ENCODE peak calls at places on chromosomes 6 and 20, in six cellular contexts. One of them, this sample, is unnamed.

GRCh38 chr6:142416179-142416578 is 114.4 kb downstream of the ADGRG6 start:
- DNase-seq in HCT116: no peak
- DNase-seq in NB4: no peak
- DNase-seq in hepatocyte: peak
- DNase-seq in brain microvascular endothelial cell: peak
- DNase-seq in PC-9: no peak
- DNase-seq in this sample: peak

GRCh38 chr6:87274660-87275273 is 47.6 kb upstream of the SMIM8 start:
- DNase-seq in HCT116: no peak
- DNase-seq in NB4: peak
- DNase-seq in hepatocyte: peak
- DNase-seq in brain microvascular endothelial cell: peak
- DNase-seq in PC-9: no peak
- DNase-seq in this sample: peak

GRCh38 chr20:17652411-17652810 is 29.6 kb downstream of the RRBP1 start:
- DNase-seq in HCT116: no peak
- DNase-seq in NB4: no peak
- DNase-seq in hepatocyte: no peak
- DNase-seq in brain microvascular endothelial cell: no peak
- DNase-seq in PC-9: no peak
- DNase-seq in this sample: no peak

GRCh38 chr6:20724443-20724842 is 190.2 kb downstream of the CDKAL1 start:
- DNase-seq in HCT116: no peak
- DNase-seq in NB4: no peak
- DNase-seq in hepatocyte: no peak
- DNase-seq in brain microvascular endothelial cell: no peak
- DNase-seq in PC-9: no peak
- DNase-seq in this sample: no peak

GRCh38 chr6:109073344-109074235 is 21.1 kb downstream of the SESN1 start:
- DNase-seq in HCT116: peak
- DNase-seq in NB4: peak
- DNase-seq in hepatocyte: peak
- DNase-seq in brain microvascular endothelial cell: peak
- DNase-seq in PC-9: peak
- DNase-seq in this sample: peak

GRCh38 chr6:163417595-163417994 is 3.1 kb downstream of the QKI start:
- DNase-seq in HCT116: no peak
- DNase-seq in NB4: peak
- DNase-seq in hepatocyte: no peak
- DNase-seq in brain microvascular endothelial cell: no peak
- DNase-seq in PC-9: no peak
- DNase-seq in this sample: no peak

GRCh38 chr6:14880052-14880451 is 365.8 kb upstream of the JARID2 start:
- DNase-seq in HCT116: no peak
- DNase-seq in NB4: no peak
- DNase-seq in hepatocyte: no peak
- DNase-seq in brain microvascular endothelial cell: no peak
- DNase-seq in PC-9: no peak
- DNase-seq in this sample: no peak

GRCh38 chr6:53032853-53033252 is 32.4 kb upstream of the FBXO9 start:
- DNase-seq in HCT116: no peak
- DNase-seq in NB4: no peak
- DNase-seq in hepatocyte: no peak
- DNase-seq in brain microvascular endothelial cell: no peak
- DNase-seq in PC-9: no peak
- DNase-seq in this sample: peak

GRCh38 chr6:20791932-20792331 is 257.7 kb downstream of the CDKAL1 start:
- DNase-seq in HCT116: no peak
- DNase-seq in NB4: no peak
- DNase-seq in hepatocyte: no peak
- DNase-seq in brain microvascular endothelial cell: no peak
- DNase-seq in PC-9: no peak
- DNase-seq in this sample: no peak

GRCh38 chr6:138864343-138864890 is 68.5 kb downstream of the ECT2L start:
- DNase-seq in HCT116: no peak
- DNase-seq in NB4: no peak
- DNase-seq in hepatocyte: no peak
- DNase-seq in brain microvascular endothelial cell: peak
- DNase-seq in PC-9: no peak
- DNase-seq in this sample: no peak

GRCh38 chr6:47200536-47201334 is 109.0 kb downstream of the TNFRSF21 start:
- DNase-seq in HCT116: no peak
- DNase-seq in NB4: no peak
- DNase-seq in hepatocyte: no peak
- DNase-seq in brain microvascular endothelial cell: no peak
- DNase-seq in PC-9: no peak
- DNase-seq in this sample: no peak

GRCh38 chr6:159716247-159717086 is 10.8 kb upstream of the WTAP start:
- DNase-seq in HCT116: no peak
- DNase-seq in NB4: peak
- DNase-seq in hepatocyte: peak
- DNase-seq in brain microvascular endothelial cell: peak
- DNase-seq in PC-9: peak
- DNase-seq in this sample: peak

DNA sequence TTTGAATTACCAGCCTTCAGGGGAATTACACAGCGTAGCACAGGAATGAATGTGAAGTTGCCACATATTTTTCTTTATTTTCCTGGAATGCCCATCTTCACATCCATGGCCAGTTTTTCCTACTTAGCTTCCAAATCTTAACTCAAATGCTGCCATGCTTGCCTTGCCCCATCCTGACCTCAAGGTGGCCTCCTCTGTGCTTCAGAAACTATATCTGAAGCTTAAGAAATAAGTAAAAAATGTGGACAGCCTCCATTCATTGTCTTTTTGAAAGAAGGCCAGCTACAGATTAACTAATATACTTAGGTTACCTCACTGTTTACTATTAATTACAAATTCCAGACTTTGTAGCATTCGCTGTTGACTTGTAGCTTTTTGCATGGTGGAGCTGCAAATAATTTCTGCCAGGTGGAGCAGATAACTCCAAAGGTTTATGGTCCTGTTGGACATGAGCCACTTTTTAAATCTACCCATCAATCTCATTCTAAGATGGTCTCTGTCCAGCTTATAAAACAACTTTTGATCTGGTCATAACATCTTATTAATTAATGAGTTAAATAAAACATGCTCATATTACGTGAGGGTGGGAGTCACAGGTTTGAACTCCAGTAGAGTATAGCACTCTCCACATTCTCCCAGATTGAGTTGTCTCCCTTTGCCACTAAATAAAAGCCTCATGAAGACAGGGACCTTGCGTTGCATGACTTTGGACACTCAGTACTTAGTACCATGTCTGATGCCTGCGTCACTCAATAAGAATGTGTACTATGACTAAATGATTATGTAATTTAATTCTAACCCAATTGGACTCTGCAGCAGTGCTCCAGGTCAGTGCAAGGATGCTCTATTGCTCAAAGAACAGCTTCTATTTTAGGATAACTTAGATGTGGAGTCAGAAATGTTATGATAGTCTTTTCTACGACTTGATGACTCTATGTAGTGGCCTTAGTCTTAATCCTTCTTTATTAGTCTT is 678.6 kb upstream of the CITED2 start:
- DNase-seq in HCT116: no peak
- DNase-seq in NB4: peak
- DNase-seq in hepatocyte: peak
- DNase-seq in brain microvascular endothelial cell: peak
- DNase-seq in PC-9: no peak
- DNase-seq in this sample: peak
- TF ChIP-seq CTCF in HCT116: peak
- TF ChIP-seq CTCF in NB4: peak
- TF ChIP-seq CTCF in hepatocyte: peak
- TF ChIP-seq CTCF in brain microvascular endothelial cell: peak
- TF ChIP-seq CTCF in PC-9: peak
- TF ChIP-seq CTCF in this sample: peak

DNA sequence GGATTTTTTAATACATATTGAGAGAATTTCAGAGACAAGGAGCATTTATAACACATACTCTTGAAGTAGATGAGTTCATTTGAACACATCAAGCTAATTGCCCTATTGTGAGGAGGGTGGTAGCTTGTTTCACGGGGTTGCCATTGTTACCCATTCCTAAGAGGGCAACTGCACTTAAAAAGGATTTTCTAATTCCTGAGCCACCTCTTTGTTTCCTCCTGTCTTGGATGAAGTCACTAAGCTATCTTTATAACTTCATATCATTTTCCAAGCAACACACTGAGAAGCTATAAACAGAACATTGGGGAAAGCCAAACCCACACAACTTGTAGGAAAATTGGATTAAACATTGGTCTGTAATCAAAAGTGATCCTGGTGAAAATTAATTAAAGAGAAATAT is 150.0 kb upstream of the PLN start:
- DNase-seq in HCT116: no peak
- DNase-seq in NB4: no peak
- DNase-seq in hepatocyte: no peak
- DNase-seq in brain microvascular endothelial cell: no peak
- DNase-seq in PC-9: no peak
- DNase-seq in this sample: no peak
- TF ChIP-seq CTCF in HCT116: no peak
- TF ChIP-seq CTCF in NB4: no peak
- TF ChIP-seq CTCF in hepatocyte: no peak
- TF ChIP-seq CTCF in brain microvascular endothelial cell: no peak
- TF ChIP-seq CTCF in PC-9: no peak
- TF ChIP-seq CTCF in this sample: no peak

GRCh38 chr6:113120577-113121285 is 736.4 kb upstream of the MARCKS start:
- DNase-seq in HCT116: peak
- DNase-seq in NB4: peak
- DNase-seq in hepatocyte: peak
- DNase-seq in brain microvascular endothelial cell: peak
- DNase-seq in PC-9: peak
- DNase-seq in this sample: peak

GRCh38 chr6:113128020-113128419 is 729.1 kb upstream of the MARCKS start:
- DNase-seq in HCT116: no peak
- DNase-seq in NB4: no peak
- DNase-seq in hepatocyte: no peak
- DNase-seq in brain microvascular endothelial cell: no peak
- DNase-seq in PC-9: no peak
- DNase-seq in this sample: no peak

GRCh38 chr6:113120214-113120576 is 737.0 kb upstream of the MARCKS start:
- DNase-seq in HCT116: peak
- DNase-seq in NB4: peak
- DNase-seq in hepatocyte: peak
- DNase-seq in brain microvascular endothelial cell: peak
- DNase-seq in PC-9: peak
- DNase-seq in this sample: peak

DNA sequence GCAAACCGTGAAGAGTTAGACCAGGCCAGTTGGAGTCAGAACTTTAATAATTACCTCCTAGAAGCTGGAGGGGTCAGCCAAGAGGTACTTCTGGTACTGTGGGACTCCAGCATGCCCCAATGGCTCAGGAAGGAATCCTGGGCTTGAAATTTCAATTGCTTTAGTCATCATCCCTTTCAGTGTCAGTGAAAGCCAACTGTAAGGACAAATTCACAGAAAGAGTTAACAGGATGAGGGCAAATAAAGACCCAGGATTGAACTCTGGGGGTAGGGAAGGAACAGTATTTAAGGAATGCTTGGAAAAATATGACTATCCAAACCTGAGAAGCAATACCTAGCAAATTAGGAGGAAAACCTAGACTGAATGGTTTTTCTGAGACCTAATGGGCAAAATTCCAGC is 735.1 kb upstream of the MARCKS start:
- DNase-seq in HCT116: peak
- DNase-seq in NB4: no peak
- DNase-seq in hepatocyte: peak
- DNase-seq in brain microvascular endothelial cell: peak
- DNase-seq in PC-9: peak
- DNase-seq in this sample: peak
- TF ChIP-seq CTCF in HCT116: peak
- TF ChIP-seq CTCF in NB4: no peak
- TF ChIP-seq CTCF in hepatocyte: peak
- TF ChIP-seq CTCF in brain microvascular endothelial cell: peak
- TF ChIP-seq CTCF in PC-9: peak
- TF ChIP-seq CTCF in this sample: peak

GRCh38 chr20:3966571-3966970 is 48.8 kb downstream of the RNF24 start:
- DNase-seq in HCT116: no peak
- DNase-seq in NB4: no peak
- DNase-seq in hepatocyte: no peak
- DNase-seq in brain microvascular endothelial cell: no peak
- DNase-seq in PC-9: no peak
- DNase-seq in this sample: no peak

GRCh38 chr20:3970016-3970415 is 45.3 kb downstream of the RNF24 start:
- DNase-seq in HCT116: no peak
- DNase-seq in NB4: no peak
- DNase-seq in hepatocyte: peak
- DNase-seq in brain microvascular endothelial cell: no peak
- DNase-seq in PC-9: no peak
- DNase-seq in this sample: no peak

GRCh38 chr20:3964719-3965118 is 50.6 kb downstream of the RNF24 start:
- DNase-seq in HCT116: no peak
- DNase-seq in NB4: no peak
- DNase-seq in hepatocyte: peak
- DNase-seq in brain microvascular endothelial cell: no peak
- DNase-seq in PC-9: no peak
- DNase-seq in this sample: no peak
- TF ChIP-seq CTCF in HCT116: no peak
- TF ChIP-seq CTCF in NB4: no peak
- TF ChIP-seq CTCF in hepatocyte: no peak
- TF ChIP-seq CTCF in brain microvascular endothelial cell: no peak
- TF ChIP-seq CTCF in PC-9: no peak
- TF ChIP-seq CTCF in this sample: no peak

DNA sequence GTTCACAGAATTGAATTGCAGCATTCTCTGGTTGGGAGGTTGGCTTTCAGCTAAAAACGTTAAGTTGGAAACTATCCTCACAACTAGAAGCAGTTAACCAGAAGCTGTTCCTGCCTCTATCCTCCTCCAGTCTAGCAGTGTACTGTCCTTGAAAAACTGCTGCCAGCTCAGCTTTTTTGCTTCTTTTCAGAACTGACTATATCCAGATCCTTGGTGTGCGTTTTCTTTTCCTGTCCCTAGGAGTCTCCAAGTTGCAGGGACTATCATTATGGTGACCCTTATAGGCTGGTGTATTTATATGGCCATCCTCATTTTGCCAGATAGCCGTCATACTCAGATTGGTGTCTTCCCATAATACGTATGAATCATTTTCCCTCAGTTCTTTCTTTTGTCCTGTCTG is 5.5 kb downstream of the ITCH start:
- DNase-seq in HCT116: no peak
- DNase-seq in NB4: no peak
- DNase-seq in hepatocyte: peak
- DNase-seq in brain microvascular endothelial cell: no peak
- DNase-seq in PC-9: no peak
- DNase-seq in this sample: no peak
- TF ChIP-seq CTCF in HCT116: no peak
- TF ChIP-seq CTCF in NB4: no peak
- TF ChIP-seq CTCF in hepatocyte: no peak
- TF ChIP-seq CTCF in brain microvascular endothelial cell: no peak
- TF ChIP-seq CTCF in PC-9: no peak
- TF ChIP-seq CTCF in this sample: peak